ENCODE peak calls at places on chromosomes 13 and 19, in four cellular contexts. One of them, this sample, is unnamed.

GRCh38 chr13:85632526-85633215 is 166.5 kb downstream of the SLITRK6 start:
- DNase-seq in aorta: no peak
- DNase-seq in thoracic aorta: no peak
- DNase-seq in heart right ventricle: no peak
- DNase-seq in this sample: no peak

GRCh38 chr19:29543381-29543780 is 17.6 kb downstream of the VSTM2B start:
- DNase-seq in aorta: peak; percentile 33
- DNase-seq in thoracic aorta: no peak
- DNase-seq in heart right ventricle: no peak
- DNase-seq in this sample: peak; percentile 26

GRCh38 chr19:5290336-5291262 is 50.0 kb downstream of the PTPRS start:
- DNase-seq in aorta: no peak
- DNase-seq in thoracic aorta: no peak
- DNase-seq in heart right ventricle: no peak
- DNase-seq in this sample: no peak

GRCh38 chr19:35718345-35719041 is 690 bp downstream of the KMT2B start:
- DNase-seq in aorta: peak; percentile 85
- DNase-seq in thoracic aorta: no peak
- DNase-seq in heart right ventricle: peak; percentile 40
- DNase-seq in this sample: peak; percentile 83

GRCh38 chr19:43504426-43505185 is at the start of gene PHLDB3:
- DNase-seq in aorta: peak; percentile 85
- DNase-seq in thoracic aorta: no peak
- DNase-seq in heart right ventricle: peak; percentile 29
- DNase-seq in this sample: peak; percentile 71

GRCh38 chr13:94224670-94225069 is 254.8 kb downstream of the DCT start:
- DNase-seq in aorta: no peak
- DNase-seq in thoracic aorta: no peak
- DNase-seq in heart right ventricle: no peak
- DNase-seq in this sample: no peak

GRCh38 chr19:35531291-35531690 is 2.0 kb upstream of the GAPDHS start:
- DNase-seq in aorta: no peak
- DNase-seq in thoracic aorta: no peak
- DNase-seq in heart right ventricle: no peak
- DNase-seq in this sample: no peak

GRCh38 chr13:52786747-52787146 is 47.1 kb upstream of the CNMD start:
- DNase-seq in aorta: no peak
- DNase-seq in thoracic aorta: no peak
- DNase-seq in heart right ventricle: no peak
- DNase-seq in this sample: no peak

GRCh38 chr13:106561551-106562170 is 6.3 kb downstream of the ARGLU1 start:
- DNase-seq in aorta: no peak
- DNase-seq in thoracic aorta: no peak
- DNase-seq in heart right ventricle: peak; percentile 52
- DNase-seq in this sample: no peak

GRCh38 chr13:40503966-40504591 is 162.4 kb downstream of the FOXO1 start:
- DNase-seq in aorta: no peak
- DNase-seq in thoracic aorta: no peak
- DNase-seq in heart right ventricle: no peak
- DNase-seq in this sample: no peak

GRCh38 chr13:29284726-29285125 is 310.8 kb downstream of the SLC7A1 start:
- DNase-seq in aorta: no peak
- DNase-seq in thoracic aorta: no peak
- DNase-seq in heart right ventricle: no peak
- DNase-seq in this sample: no peak

GRCh38 chr13:109163052-109163413 is 533.6 kb downstream of the MYO16 start:
- DNase-seq in aorta: no peak
- DNase-seq in thoracic aorta: no peak
- DNase-seq in heart right ventricle: no peak
- DNase-seq in this sample: no peak

GRCh38 chr19:8209111-8209964 is at the start of gene CERS4:
- DNase-seq in aorta: peak; percentile 92
- DNase-seq in thoracic aorta: no peak
- DNase-seq in heart right ventricle: peak; percentile 79
- DNase-seq in this sample: peak; percentile 90

GRCh38 chr13:40666905-40667621 is 622 bp upstream of the FOXO1 start:
- DNase-seq in aorta: peak; percentile 82
- DNase-seq in thoracic aorta: no peak
- DNase-seq in heart right ventricle: peak; percentile 35
- DNase-seq in this sample: peak; percentile 89

GRCh38 chr19:47762615-47763308 is 15.7 kb upstream of the SELENOW start:
- DNase-seq in aorta: peak; percentile 72
- DNase-seq in thoracic aorta: no peak
- DNase-seq in heart right ventricle: peak; percentile 67
- DNase-seq in this sample: no peak

GRCh38 chr19:37654525-37654832 is 786 bp downstream of the ZFP30 start:
- DNase-seq in aorta: no peak
- DNase-seq in thoracic aorta: no peak
- DNase-seq in heart right ventricle: no peak
- DNase-seq in this sample: no peak

GRCh38 chr19:12924621-12925310 is 5.7 kb upstream of the SYCE2 start:
- DNase-seq in aorta: no peak
- DNase-seq in thoracic aorta: no peak
- DNase-seq in heart right ventricle: no peak
- DNase-seq in this sample: no peak

GRCh38 chr19:3061214-3062161 is 807 bp downstream of the TLE5 start:
- DNase-seq in aorta: peak; percentile 82
- DNase-seq in thoracic aorta: no peak
- DNase-seq in heart right ventricle: peak; percentile 75
- DNase-seq in this sample: peak; percentile 83

GRCh38 chr19:4980838-4981680 is 12.1 kb downstream of the KDM4B start:
- DNase-seq in aorta: peak; percentile 68
- DNase-seq in thoracic aorta: no peak
- DNase-seq in heart right ventricle: no peak
- DNase-seq in this sample: no peak

GRCh38 chr19:19386373-19386869 is 19.1 kb upstream of the GATAD2A start:
- DNase-seq in aorta: no peak
- DNase-seq in thoracic aorta: no peak
- DNase-seq in heart right ventricle: no peak
- DNase-seq in this sample: no peak

GRCh38 chr13:72304121-72304745 is 423.2 kb downstream of the MZT1 start:
- DNase-seq in aorta: no peak
- DNase-seq in thoracic aorta: no peak
- DNase-seq in heart right ventricle: no peak
- DNase-seq in this sample: no peak

GRCh38 chr19:459724-460511 is 915 bp downstream of the SHC2 start:
- DNase-seq in aorta: peak; percentile 86
- DNase-seq in thoracic aorta: no peak
- DNase-seq in heart right ventricle: peak; percentile 70
- DNase-seq in this sample: peak; percentile 83

GRCh38 chr13:28705734-28706133 is 13.0 kb downstream of the SLC46A3 start:
- DNase-seq in aorta: no peak
- DNase-seq in thoracic aorta: no peak
- DNase-seq in heart right ventricle: no peak
- DNase-seq in this sample: no peak

GRCh38 chr19:21698215-21698614 is 69.2 kb downstream of the ZNF100 start:
- DNase-seq in aorta: no peak
- DNase-seq in thoracic aorta: no peak
- DNase-seq in heart right ventricle: no peak
- DNase-seq in this sample: no peak

GRCh38 chr19:46928951-46929350 is 68.2 kb downstream of the ARHGAP35 start:
- DNase-seq in aorta: no peak
- DNase-seq in thoracic aorta: no peak
- DNase-seq in heart right ventricle: no peak
- DNase-seq in this sample: no peak

GRCh38 chr13:45541806-45542205 is 73.7 kb downstream of the ERICH6B start:
- DNase-seq in aorta: no peak
- DNase-seq in thoracic aorta: no peak
- DNase-seq in heart right ventricle: no peak
- DNase-seq in this sample: no peak

GRCh38 chr19:55446060-55446459 is 3.0 kb upstream of the SHISA7 start:
- DNase-seq in aorta: no peak
- DNase-seq in thoracic aorta: no peak
- DNase-seq in heart right ventricle: no peak
- DNase-seq in this sample: no peak

GRCh38 chr13:43221611-43222010 is 198.2 kb downstream of the DNAJC15 start:
- DNase-seq in aorta: no peak
- DNase-seq in thoracic aorta: no peak
- DNase-seq in heart right ventricle: no peak
- DNase-seq in this sample: no peak

GRCh38 chr19:55344444-55344843 is 4.8 kb downstream of the KMT5C start:
- DNase-seq in aorta: no peak
- DNase-seq in thoracic aorta: no peak
- DNase-seq in heart right ventricle: no peak
- DNase-seq in this sample: no peak

GRCh38 chr19:42693760-42694350 is 46.4 kb downstream of the PSG3 start:
- DNase-seq in aorta: no peak
- DNase-seq in thoracic aorta: no peak
- DNase-seq in heart right ventricle: no peak
- DNase-seq in this sample: no peak

GRCh38 chr13:29578300-29579048 is 17.0 kb downstream of the SLC7A1 start:
- DNase-seq in aorta: no peak
- DNase-seq in thoracic aorta: no peak
- DNase-seq in heart right ventricle: no peak
- DNase-seq in this sample: no peak

GRCh38 chr19:4130635-4131438 is 6.9 kb upstream of the MAP2K2 start:
- DNase-seq in aorta: no peak
- DNase-seq in thoracic aorta: no peak
- DNase-seq in heart right ventricle: no peak
- DNase-seq in this sample: no peak

GRCh38 chr19:4278010-4278409 is 1.1 kb upstream of the SHD start:
- DNase-seq in aorta: no peak
- DNase-seq in thoracic aorta: no peak
- DNase-seq in heart right ventricle: no peak
- DNase-seq in this sample: no peak

GRCh38 chr19:3406571-3407111 is 40.3 kb downstream of the NFIC start:
- DNase-seq in aorta: no peak
- DNase-seq in thoracic aorta: no peak
- DNase-seq in heart right ventricle: no peak
- DNase-seq in this sample: no peak

GRCh38 chr13:111022241-111022640 is 92.9 kb upstream of the ARHGEF7 start:
- DNase-seq in aorta: no peak
- DNase-seq in thoracic aorta: no peak
- DNase-seq in heart right ventricle: no peak
- DNase-seq in this sample: no peak

GRCh38 chr13:111020546-111020945 is 94.6 kb upstream of the ARHGEF7 start:
- DNase-seq in aorta: no peak
- DNase-seq in thoracic aorta: no peak
- DNase-seq in heart right ventricle: no peak
- DNase-seq in this sample: no peak

GRCh38 chr13:111020021-111020420 is 95.1 kb upstream of the ARHGEF7 start:
- DNase-seq in aorta: no peak
- DNase-seq in thoracic aorta: no peak
- DNase-seq in heart right ventricle: no peak
- DNase-seq in this sample: no peak

GRCh38 chr13:111021270-111021669 is 93.8 kb upstream of the ARHGEF7 start:
- DNase-seq in aorta: no peak
- DNase-seq in thoracic aorta: no peak
- DNase-seq in heart right ventricle: no peak
- DNase-seq in this sample: no peak

GRCh38 chr13:111017755-111018487 is 97.2 kb upstream of the ARHGEF7 start:
- DNase-seq in aorta: no peak
- DNase-seq in thoracic aorta: no peak
- DNase-seq in heart right ventricle: no peak
- DNase-seq in this sample: no peak
- H3K4me1 ChIP-seq in aorta: no peaks in the 10 kb centered on the region
- H3K4me1 ChIP-seq in thoracic aorta: no peaks in the 10 kb centered on the region
- H3K4me1 ChIP-seq in heart right ventricle: no peaks in the 10 kb centered on the region
- H3K4me1 ChIP-seq in this sample: no peaks in the 10 kb centered on the region

DNA sequence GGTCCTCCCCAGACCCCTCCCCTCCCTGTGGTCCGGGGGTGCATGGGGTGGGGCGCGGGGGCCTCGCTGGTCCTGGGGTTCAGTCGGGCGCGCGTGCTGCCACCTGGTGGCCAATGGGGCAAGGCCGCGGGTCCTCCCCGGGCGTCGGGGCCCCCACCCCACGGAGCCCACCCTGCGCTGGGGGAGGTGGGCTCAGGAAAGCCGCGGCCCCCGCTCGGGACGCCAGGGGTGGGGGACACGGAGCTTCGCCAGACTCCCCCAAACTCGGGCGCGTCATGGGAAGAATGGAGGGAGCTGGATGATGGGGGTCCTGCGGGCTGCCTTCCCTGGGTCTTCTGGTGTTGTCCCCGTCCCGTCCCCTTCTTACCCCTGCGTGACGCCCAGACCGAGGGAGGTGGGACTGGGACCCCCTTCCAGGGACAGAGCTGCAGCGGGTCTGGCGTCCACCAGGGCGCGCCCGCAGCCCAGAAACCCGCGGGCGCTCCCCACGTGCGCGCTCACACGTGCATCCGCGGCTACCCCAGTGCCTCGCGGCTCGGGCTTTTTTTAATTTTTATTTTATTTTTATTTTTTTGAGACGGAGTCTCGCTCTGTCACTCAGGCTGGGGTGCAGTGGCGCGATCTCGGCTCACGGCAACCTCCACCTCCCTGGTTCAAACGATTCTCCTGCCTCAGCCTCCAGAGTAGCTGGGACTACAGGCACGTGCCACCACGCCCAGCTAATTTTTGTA is 19.8 kb upstream of the TCF3 start:
- DNase-seq in aorta: peak; percentile 86
- DNase-seq in thoracic aorta: no peak
- DNase-seq in heart right ventricle: no peak
- DNase-seq in this sample: peak; percentile 80
- H3K4me1 ChIP-seq in aorta: no peaks in the 10 kb centered on the region
- H3K4me1 ChIP-seq in thoracic aorta: peaks cover 3% of the 10 kb centered on the region
- H3K4me1 ChIP-seq in heart right ventricle: peaks cover 13% of the 10 kb centered on the region
- H3K4me1 ChIP-seq in this sample: peaks cover 6% of the 10 kb centered on the region

DNA sequence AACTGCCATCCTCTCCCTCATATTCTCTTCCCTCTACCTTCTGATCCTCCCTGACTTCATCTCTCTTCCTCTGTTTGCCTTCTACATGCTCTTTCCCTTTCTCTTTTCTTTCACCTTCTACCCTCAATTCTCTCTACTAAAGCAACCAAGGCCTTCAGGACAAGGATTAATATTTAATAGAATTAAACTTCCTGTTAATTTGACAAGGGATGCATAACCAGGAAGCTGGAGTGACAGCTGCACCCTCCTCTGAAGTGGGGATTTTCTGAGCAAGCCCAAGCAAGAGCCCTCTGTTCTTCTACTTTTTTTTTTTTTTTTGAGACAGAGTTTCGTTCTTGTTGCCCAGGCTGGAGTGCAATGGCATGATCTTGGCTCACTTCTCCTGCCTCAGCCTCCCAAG is 63.4 kb upstream of the MED4 start:
- DNase-seq in aorta: no peak
- DNase-seq in thoracic aorta: no peak
- DNase-seq in heart right ventricle: no peak
- DNase-seq in this sample: no peak
- H3K4me1 ChIP-seq in aorta: no peaks in the 10 kb centered on the region
- H3K4me1 ChIP-seq in thoracic aorta: peaks cover 6% of the 10 kb centered on the region
- H3K4me1 ChIP-seq in heart right ventricle: peaks cover 28% of the 10 kb centered on the region
- H3K4me1 ChIP-seq in this sample: peaks cover 21% of the 10 kb centered on the region

GRCh38 chr13:21037656-21038055 is 23.7 kb downstream of the LATS2 start:
- DNase-seq in aorta: no peak
- DNase-seq in thoracic aorta: no peak
- DNase-seq in heart right ventricle: no peak
- DNase-seq in this sample: no peak
- H3K4me1 ChIP-seq in aorta: peaks cover 5% of the 10 kb centered on the region
- H3K4me1 ChIP-seq in thoracic aorta: peaks cover 28% of the 10 kb centered on the region
- H3K4me1 ChIP-seq in heart right ventricle: peaks cover 97% of the 10 kb centered on the region
- H3K4me1 ChIP-seq in this sample: peaks cover 77% of the 10 kb centered on the region

DNA sequence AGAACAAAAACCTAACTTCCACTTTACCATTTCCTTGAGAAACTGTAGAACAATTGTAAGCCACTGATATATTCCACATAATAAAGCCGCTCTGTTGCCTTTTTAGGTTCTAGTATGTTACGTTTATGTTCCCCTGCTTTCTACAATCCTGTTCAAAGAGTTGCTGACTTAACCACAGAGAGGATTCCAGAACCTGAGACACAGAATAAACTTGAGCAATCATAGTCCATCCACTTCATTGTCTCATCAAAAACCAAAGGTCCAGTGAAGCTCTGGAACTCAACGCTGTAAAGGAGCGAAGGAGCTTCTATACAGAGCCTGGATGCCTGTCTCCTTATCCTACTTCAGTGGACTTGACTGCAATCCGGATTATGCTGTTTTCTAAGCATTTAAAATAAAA is 4.6 kb downstream of the STARD13 start:
- DNase-seq in aorta: no peak
- DNase-seq in thoracic aorta: no peak
- DNase-seq in heart right ventricle: no peak
- DNase-seq in this sample: no peak
- H3K4me1 ChIP-seq in aorta: peaks cover 2% of the 10 kb centered on the region
- H3K4me1 ChIP-seq in thoracic aorta: peaks cover 50% of the 10 kb centered on the region
- H3K4me1 ChIP-seq in heart right ventricle: peaks cover 79% of the 10 kb centered on the region
- H3K4me1 ChIP-seq in this sample: peaks cover 55% of the 10 kb centered on the region